ENCODE peak calls at places on chromosomes 11 and 22, in four cellular contexts. C is fibroblast of pulmonary artery; N is stimulated activated CD4-positive, alpha-beta T cell treated with anti-CD3 and anti-CD28 coated beads, Interleukin-1b, Interleukin-23, amount 100 ng/mL, for 24 hours; I is H4. P is an unnamed sample.

GRCh38 chr11:29448246-29448877 is 568.5 kb downstream of the KCNA4 start:
- DNase-seq in N (no peak), I (peak), C (peak), P (peak)

GRCh38 chr11:46889689-46890475 is 28.5 kb downstream of the LRP4 start:
- DNase-seq in I (peak), C (peak), N (peak), P (peak)

GRCh38 chr22:45602824-45603301 is 68.8 kb upstream of the ATXN10 start:
- DNase-seq in C (peak), I (peak), N (no peak), P (peak)

GRCh38 chr11:36724742-36725387 is 126.8 kb upstream of the RAG2 start:
- DNase-seq in N (no peak), I (no peak), C (no peak), P (no peak)

GRCh38 chr11:93028959-93029536 is 59.6 kb downstream of the MTNR1B start:
- DNase-seq in I (no peak), C (no peak), N (no peak), P (no peak)

GRCh38 chr22:35349368-35349703 is 31.6 kb upstream of the HMOX1 start:
- DNase-seq in I (no peak), C (no peak), N (no peak), P (no peak)

GRCh38 chr11:117202386-117203068 is 3.4 kb downstream of the TAGLN start:
- DNase-seq in I (no peak), C (no peak), N (no peak), P (no peak)

GRCh38 chr11:118088531-118088930 is 1.8 kb upstream of the SMIM35 start:
- DNase-seq in I (no peak), N (no peak), C (no peak), P (no peak)

GRCh38 chr22:49657275-49657973 is 170.2 kb downstream of the BRD1 start:
- DNase-seq in C (no peak), I (no peak), N (peak), P (no peak)

GRCh38 chr11:12705874-12706273 is 31.7 kb downstream of the TEAD1 start:
- DNase-seq in N (no peak), I (no peak), C (peak), P (no peak)

GRCh38 chr11:69018924-69019323 is 5.9 kb upstream of the MRGPRF start:
- DNase-seq in N (no peak), I (no peak), C (no peak), P (no peak)

GRCh38 chr11:128174465-128175101 is 412.8 kb downstream of the ETS1 start:
- DNase-seq in N (no peak), I (peak), C (peak), P (peak)

GRCh38 chr22:43830931-43831560 is 18.9 kb upstream of the EFCAB6 start:
- DNase-seq in N (no peak), I (no peak), C (no peak), P (no peak)

GRCh38 chr11:104654414-104654813 is 243.8 kb downstream of the CASP12 start:
- DNase-seq in N (no peak), I (no peak), C (no peak), P (no peak)

GRCh38 chr22:19228174-19228573 is 49.6 kb upstream of the SLC25A1 start:
- DNase-seq in C (no peak), N (no peak), I (no peak), P (no peak)

GRCh38 chr11:43639224-43639623 is 41.3 kb upstream of the HSD17B12 start:
- DNase-seq in C (no peak), N (no peak), I (no peak), P (no peak)

GRCh38 chr11:70866834-70867233 is 385.5 kb downstream of the SHANK2 start:
- DNase-seq in I (no peak), N (no peak), C (no peak), P (no peak)

GRCh38 chr11:117827521-117828511 is 3.3 kb upstream of the FXYD2 start:
- DNase-seq in C (no peak), I (no peak), N (no peak), P (no peak)

GRCh38 chr11:119983240-119983732 is 154.6 kb downstream of the TRIM29 start:
- DNase-seq in N (no peak), C (no peak), I (no peak), P (no peak)

GRCh38 chr11:61890536-61891330 is 612 bp downstream of the FADS3 start:
- DNase-seq in N (no peak), C (peak), I (peak), P (no peak)

GRCh38 chr22:31497148-31497938 is 1.0 kb downstream of the SFI1 start:
- DNase-seq in N (no peak), C (no peak), I (no peak), P (no peak)

GRCh38 chr22:22410121-22410520 is 98.4 kb downstream of the ZNF280B start:
- DNase-seq in N (no peak), I (peak), C (no peak), P (no peak)

GRCh38 chr11:101010899-101011298 is 118.7 kb downstream of the PGR start:
- DNase-seq in N (no peak), I (no peak), C (no peak), P (no peak)

GRCh38 chr11:82398300-82398815 is 335.3 kb downstream of the FAM181B start:
- DNase-seq in C (no peak), I (peak), N (no peak), P (no peak)

GRCh38 chr22:37198290-37199102 is 10.4 kb upstream of the C1QTNF6 start:
- DNase-seq in I (peak), N (peak), C (peak), P (peak)

GRCh38 chr11:12808519-12808918 is 134.3 kb downstream of the TEAD1 start:
- DNase-seq in C (peak), N (no peak), I (no peak), P (no peak)

GRCh38 chr11:62654297-62654696 is 1.2 kb upstream of the INTS5 start:
- DNase-seq in C (no peak), N (no peak), I (no peak), P (no peak)

GRCh38 chr22:27667121-27667843 is 134.3 kb downstream of the MN1 start:
- DNase-seq in I (no peak), N (no peak), C (peak), P (no peak)

GRCh38 chr11:122213111-122213510 is 97.1 kb upstream of the BLID start:
- DNase-seq in I (no peak), N (no peak), C (no peak), P (no peak)

GRCh38 chr11:80958414-80958813 is 1517.6 kb upstream of the TENM4 start:
- DNase-seq in N (no peak), C (peak), I (peak), P (peak)

GRCh38 chr22:17370036-17370765 is 941 bp downstream of the CECR2 start:
- DNase-seq in C (no peak), I (no peak), N (no peak), P (no peak)

GRCh38 chr11:121391914-121392313 is 60.2 kb upstream of the SORL1 start:
- DNase-seq in N (no peak), I (no peak), C (no peak), P (no peak)

GRCh38 chr11:71420455-71421241 is 27.5 kb downstream of the DHCR7 start:
- DNase-seq in I (peak), N (no peak), C (peak), P (peak)

GRCh38 chr22:48402591-48403031 is 1425.1 kb downstream of the BRD1 start:
- DNase-seq in C (no peak), N (no peak), I (no peak), P (no peak)

GRCh38 chr11:123517559-123518364 is 87.7 kb downstream of the GRAMD1B start:
- DNase-seq in N (no peak), C (no peak), I (no peak), P (no peak)

GRCh38 chr11:13042873-13043338 is 33.8 kb downstream of the RASSF10 start:
- DNase-seq in C (no peak), I (no peak), N (no peak), P (no peak)

GRCh38 chr22:46000081-46001027 is 23.4 kb upstream of the WNT7B start:
- DNase-seq in I (no peak), N (no peak), C (no peak), P (no peak)